ENCODE peak calls at places on chromosome 10, in four cellular contexts. J is H9, Y is AG04450, Q is PC-3. C is an unnamed sample.

GRCh38 chr10:104291439-104291951 is 22.5 kb downstream of the GSTO2 start:
- DNase-seq in J (peak), Y (no peak), Q (peak), C (no peak)

GRCh38 chr10:61757525-61758397 is 95.0 kb downstream of the CABCOCO1 start:
- DNase-seq in J (no peak), Y (no peak), Q (peak), C (peak)

GRCh38 chr10:81662837-81663236 is 212.2 kb upstream of the NRG3 start:
- DNase-seq in J (no peak), Y (no peak), Q (no peak), C (no peak)

GRCh38 chr10:124630551-124630950 is 113.6 kb downstream of the FAM53B start:
- DNase-seq in J (no peak), Y (no peak), Q (no peak), C (no peak)

GRCh38 chr10:130686680-130687300 is 550.6 kb downstream of the GLRX3 start:
- DNase-seq in J (peak), Y (no peak), Q (peak), C (no peak)

GRCh38 chr10:30386801-30387588 is 37.9 kb upstream of the MTPAP start:
- DNase-seq in J (no peak), Y (no peak), Q (peak), C (no peak)

GRCh38 chr10:18437486-18437885 is 213.9 kb downstream of the NSUN6 start:
- DNase-seq in J (no peak), Y (no peak), Q (peak), C (no peak)

GRCh38 chr10:34295142-34295548 is 520.0 kb downstream of the PARD3 start:
- DNase-seq in J (no peak), Y (no peak), Q (peak), C (no peak)

GRCh38 chr10:87635498-87636312 is 24.0 kb upstream of the PAPSS2 start:
- DNase-seq in J (no peak), Y (peak), Q (peak), C (peak)

GRCh38 chr10:65742851-65743250 is 1183.0 kb upstream of the LRRTM3 start:
- DNase-seq in J (no peak), Y (no peak), Q (no peak), C (no peak)

GRCh38 chr10:110671788-110672579 is 27.8 kb downstream of the RBM20 start:
- DNase-seq in J (peak), Y (no peak), Q (peak), C (no peak)

GRCh38 chr10:129695671-129696070 is 228.6 kb downstream of the MGMT start:
- DNase-seq in J (peak), Y (no peak), Q (no peak), C (no peak)

GRCh38 chr10:13587367-13587766 is 602 bp downstream of the PRPF18 start:
- DNase-seq in J (no peak), Y (no peak), Q (no peak), C (no peak)

GRCh38 chr10:13700461-13701144 is 113.8 kb downstream of the PRPF18 start:
- DNase-seq in J (no peak), Y (no peak), Q (no peak), C (no peak)

GRCh38 chr10:93542358-93542791 is 24.1 kb upstream of the FFAR4 start:
- DNase-seq in J (no peak), Y (no peak), Q (peak), C (no peak)

GRCh38 chr10:69407621-69408301 is 9.0 kb downstream of the TACR2 start:
- DNase-seq in J (peak), Y (no peak), Q (peak), C (no peak)

GRCh38 chr10:13890617-13891541 is 304.1 kb downstream of the PRPF18 start:
- DNase-seq in J (peak), Y (no peak), Q (no peak), C (no peak)

GRCh38 chr10:119256030-119256429 is 48.7 kb downstream of the GRK5 start:
- DNase-seq in J (no peak), Y (no peak), Q (no peak), C (no peak)

GRCh38 chr10:33265621-33266020 is 68.8 kb downstream of the NRP1 start:
- DNase-seq in J (no peak), Y (no peak), Q (no peak), C (no peak)

GRCh38 chr10:57898231-57898630 is 369.5 kb downstream of the IPMK start:
- DNase-seq in J (peak), Y (no peak), Q (peak), C (no peak)

GRCh38 chr10:72079356-72079755 is 9.0 kb downstream of the SPOCK2 start:
- DNase-seq in J (no peak), Y (no peak), Q (no peak), C (no peak)

GRCh38 chr10:100340948-100341847 is 5.8 kb upstream of the SCD start:
- DNase-seq in J (no peak), Y (no peak), Q (no peak), C (no peak)

GRCh38 chr10:124688889-124689670 is 55.1 kb downstream of the FAM53B start:
- DNase-seq in J (no peak), Y (no peak), Q (no peak), C (no peak)

GRCh38 chr10:110679633-110680472 is 35.7 kb downstream of the RBM20 start:
- DNase-seq in J (no peak), Y (no peak), Q (no peak), C (no peak)

DNA sequence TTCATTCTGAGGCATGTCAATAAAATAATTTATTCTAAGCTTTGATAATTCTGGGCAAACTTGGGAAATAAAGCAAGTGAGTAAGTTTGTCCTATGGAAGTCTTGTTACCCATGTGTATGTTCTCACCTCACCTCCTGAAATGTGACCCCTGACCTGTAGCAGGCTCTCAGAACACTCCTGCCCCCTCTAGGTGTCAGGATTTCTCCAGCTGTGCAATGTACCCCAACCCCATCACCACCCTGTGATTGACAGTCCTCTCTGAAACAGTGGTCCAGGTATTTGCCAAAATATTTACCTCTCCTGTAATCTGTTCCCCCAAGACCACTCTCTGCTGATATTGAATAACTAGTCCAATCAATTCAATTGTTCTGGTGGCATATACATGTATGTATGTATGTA is 122.6 kb upstream of the PTER start:
- DNase-seq in J (peak), Y (no peak), Q (no peak), C (no peak)
- TF ChIP-seq CTCF in J (peak), Y (no peak), Q (no peak), C (no peak)

DNA sequence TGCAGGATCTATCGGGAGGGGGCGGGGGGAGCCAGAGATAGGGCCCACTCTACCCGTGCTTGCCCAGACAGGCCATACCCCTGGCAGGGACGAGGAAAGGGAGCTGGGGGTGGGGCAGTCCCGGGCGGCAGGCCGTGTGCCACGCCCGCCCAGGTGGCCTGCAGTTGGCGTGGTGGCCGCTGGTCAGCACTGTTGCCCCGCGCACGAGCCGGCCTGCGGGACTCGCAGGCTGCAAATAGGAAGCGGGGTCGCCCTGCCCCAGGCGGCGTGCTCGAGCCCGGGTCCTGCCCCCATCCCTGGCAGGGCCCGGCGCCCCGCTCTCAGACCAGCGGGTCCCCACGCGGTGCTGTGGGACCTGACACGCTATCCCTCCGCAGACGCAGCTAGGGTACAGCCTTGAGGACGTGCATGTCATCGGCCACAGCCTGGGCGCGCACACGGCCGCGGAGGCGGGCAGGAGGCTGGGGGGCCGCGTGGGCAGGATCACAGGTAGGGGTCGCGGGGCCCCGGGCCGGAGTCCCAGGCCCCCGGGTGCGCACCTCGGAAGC is 6.7 kb downstream of the PNLIPRP2 start:
- DNase-seq in J (peak), Y (no peak), Q (peak), C (no peak)
- TF ChIP-seq CTCF in J (peak), Y (peak), Q (peak), C (peak)

GRCh38 chr10:1074063-1074747 is 18.0 kb downstream of the WDR37 start:
- DNase-seq in J (no peak), Y (no peak), Q (no peak), C (no peak)
- TF ChIP-seq CTCF in J (peak), Y (no peak), Q (no peak), C (no peak)

GRCh38 chr10:68221196-68221595 is 10.7 kb downstream of the ATOH7 start:
- DNase-seq in J (no peak), Y (no peak), Q (peak), C (no peak)

GRCh38 chr10:68224810-68225209 is 7.1 kb downstream of the ATOH7 start:
- DNase-seq in J (no peak), Y (no peak), Q (peak), C (no peak)

GRCh38 chr10:68218786-68219185 is 13.1 kb downstream of the ATOH7 start:
- DNase-seq in J (no peak), Y (no peak), Q (no peak), C (no peak)

DNA sequence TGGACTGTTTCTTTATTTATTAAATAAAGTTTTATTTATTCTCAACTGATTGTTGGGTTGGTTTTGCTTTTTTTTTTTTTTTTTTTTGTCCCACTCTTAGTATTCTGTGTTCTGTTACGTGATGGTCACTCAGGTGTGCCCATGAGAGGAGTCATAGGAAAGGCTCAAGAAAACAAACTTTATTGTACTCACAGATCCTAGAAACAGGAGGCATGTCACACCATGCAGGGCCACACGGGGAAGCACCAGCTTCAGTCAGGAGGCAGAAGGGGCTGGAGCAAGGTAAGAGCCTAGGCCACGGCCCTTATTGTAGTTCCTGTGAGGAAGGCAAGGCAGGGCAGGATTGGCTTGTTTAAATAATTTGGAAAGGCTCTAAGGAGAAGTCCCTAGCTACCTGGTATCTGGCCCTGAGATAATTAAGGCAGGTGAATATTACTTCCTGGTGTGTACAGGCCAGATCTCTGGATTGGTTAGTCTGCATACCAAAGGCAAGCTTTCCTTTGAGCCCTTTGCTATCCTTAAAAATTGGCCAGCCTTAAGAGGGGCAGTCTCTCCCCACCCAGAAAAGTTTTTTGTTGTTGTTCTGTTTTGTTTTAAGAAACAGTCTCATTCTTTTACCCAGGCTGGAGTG is 8.3 kb downstream of the ATOH7 start:
- DNase-seq in J (peak), Y (no peak), Q (peak), C (no peak)
- TF ChIP-seq CTCF in J (peak), Y (no peak), Q (peak), C (no peak)

DNA sequence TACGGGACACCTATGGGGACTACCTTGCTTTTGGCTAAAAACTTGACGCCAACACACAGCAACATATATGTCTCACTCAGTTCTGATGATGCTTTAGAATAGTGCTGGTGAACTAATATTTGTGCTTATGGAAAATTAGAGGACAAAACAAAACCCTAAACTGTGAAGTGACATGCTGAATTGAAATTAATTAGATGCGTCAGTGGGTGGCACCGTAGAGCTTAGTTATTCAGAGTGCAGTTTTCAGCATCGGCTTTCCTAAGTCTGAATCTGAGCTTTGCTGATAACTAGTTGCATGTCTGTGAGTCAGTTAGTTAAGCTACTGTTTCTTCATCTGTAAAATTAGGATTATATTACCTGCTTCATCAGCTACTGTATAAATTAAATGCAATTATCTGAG is 245.0 kb upstream of the SORCS1 start:
- DNase-seq in J (no peak), Y (no peak), Q (peak), C (no peak)
- TF ChIP-seq CTCF in J (peak), Y (no peak), Q (peak), C (no peak)

GRCh38 chr10:76628801-76629200 is 1008.8 kb downstream of the KCNMA1 start:
- DNase-seq in J (no peak), Y (no peak), Q (peak), C (no peak)
- TF ChIP-seq CTCF in J (no peak), Y (no peak), Q (no peak), C (no peak)

GRCh38 chr10:113475381-113475807 is 77.5 kb upstream of the HABP2 start:
- DNase-seq in J (no peak), Y (no peak), Q (peak), C (peak)
- TF ChIP-seq CTCF in J (no peak), Y (no peak), Q (peak), C (peak)

DNA sequence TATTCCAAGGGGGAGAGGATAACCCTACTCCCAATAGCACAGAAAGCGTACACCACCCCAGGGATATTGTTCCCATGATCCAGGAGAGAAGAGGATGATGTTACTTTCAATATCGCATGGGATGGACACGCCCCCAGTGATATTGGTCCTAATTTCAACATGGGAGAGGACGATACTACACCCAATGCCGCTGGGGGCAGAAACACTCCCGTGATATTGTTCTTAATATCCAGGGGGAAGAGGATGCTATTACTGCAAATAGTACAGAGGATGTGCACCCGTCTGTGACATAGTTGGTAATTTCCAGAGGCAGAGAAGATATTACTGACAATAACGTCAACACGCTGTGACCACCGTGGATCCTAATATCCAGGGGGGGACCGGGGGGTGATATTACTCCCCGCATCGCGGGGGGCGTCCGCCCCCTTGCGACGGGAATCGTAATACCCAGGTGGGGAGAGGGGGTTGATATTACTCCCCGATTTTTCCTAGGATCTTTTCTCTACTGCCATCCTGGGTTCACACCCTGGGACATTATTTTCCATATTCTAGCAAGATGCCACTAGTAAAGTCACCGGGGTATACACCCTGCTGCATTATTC is 16.6 kb downstream of the MEIG1 start:
- DNase-seq in J (no peak), Y (no peak), Q (no peak), C (no peak)
- TF ChIP-seq CTCF in J (peak), Y (peak), Q (no peak), C (peak)